ENCODE peak calls at places on chromosomes 13 and 19, in seven cellular contexts. M is bronchial epithelial cell; A is breast epithelium; P is heart left ventricle; R is endothelial cell of umbilical vein; X is left ventricle myocardium inferior; F is CD8-positive, alpha-beta memory T cell. D is an unnamed sample. For H3K36me3, the result is how much of the 10 kb centered on the place peaks cover.

GRCh38 chr13:111411186-111411858 is 90.9 kb downstream of the TEX29 start:
- DNase-seq in P (no peak), R (no peak), M (no peak), X (no peak), F (no peak), A (no peak), D (peak)

GRCh38 chr19:37718357-37718756 is 1.2 kb downstream of the ZNF607 start:
- DNase-seq in P (no peak), F (no peak), A (no peak), X (no peak), M (peak), R (no peak), D (no peak)

GRCh38 chr19:34513767-34514166 is 32.2 kb downstream of the WTIP start:
- DNase-seq in A (no peak), X (no peak), M (no peak), R (no peak), F (no peak), P (no peak), D (no peak)

GRCh38 chr19:45506246-45506990 is 861 bp upstream of the VASP start:
- DNase-seq in X (peak), F (peak), P (peak), M (peak), A (peak), R (peak), D (peak)

GRCh38 chr13:55087085-55087484 is 2053.6 kb upstream of the PRR20A start:
- DNase-seq in R (no peak), X (no peak), M (no peak), P (no peak), A (no peak), F (no peak), D (no peak)

GRCh38 chr19:18473003-18473705 is 35.2 kb upstream of the ISYNA1 start:
- DNase-seq in P (no peak), A (no peak), X (no peak), M (no peak), F (no peak), R (no peak), D (no peak)

GRCh38 chr13:41700790-41701310 is 243.5 kb downstream of the RGCC start:
- DNase-seq in F (no peak), X (no peak), R (peak), A (no peak), M (peak), P (no peak), D (no peak)

GRCh38 chr13:37403776-37404497 is 194.6 kb downstream of the POSTN start:
- DNase-seq in P (no peak), R (no peak), X (no peak), M (no peak), F (no peak), A (no peak), D (no peak)

GRCh38 chr13:101841687-101842086 is 389.2 kb downstream of the ITGBL1 start:
- DNase-seq in A (no peak), R (no peak), X (no peak), F (no peak), P (no peak), M (no peak), D (no peak)

GRCh38 chr13:41117859-41118258 is 14.7 kb downstream of the KBTBD6 start:
- DNase-seq in X (no peak), M (peak), F (no peak), A (no peak), R (no peak), P (no peak), D (no peak)

GRCh38 chr13:36298535-36299068 is 988 bp upstream of the CCDC169 start:
- DNase-seq in X (no peak), R (peak), F (no peak), A (no peak), P (no peak), M (no peak), D (no peak)

GRCh38 chr13:48920730-48921129 is 55.0 kb upstream of the FNDC3A start:
- DNase-seq in X (no peak), F (no peak), A (no peak), M (no peak), P (no peak), R (no peak), D (no peak)

GRCh38 chr13:95643814-95644598 is 500 bp downstream of the DZIP1 start:
- DNase-seq in A (no peak), P (peak), M (no peak), F (no peak), X (peak), R (peak), D (peak)

GRCh38 chr19:49951806-49952474 is 9.0 kb downstream of the SIGLEC11 start:
- DNase-seq in F (no peak), A (no peak), R (no peak), X (no peak), M (no peak), P (no peak), D (peak)

GRCh38 chr19:54415208-54415900 is at the start of gene TTYH1:
- DNase-seq in R (no peak), P (no peak), M (no peak), A (no peak), X (no peak), F (peak), D (peak)

GRCh38 chr13:21435231-21435630 is 23.9 kb downstream of the ZDHHC20 start:
- DNase-seq in X (no peak), R (peak), P (no peak), A (no peak), M (no peak), F (no peak), D (no peak)

GRCh38 chr19:16588089-16588823 is 16.0 kb upstream of the SLC35E1 start:
- DNase-seq in A (no peak), M (no peak), X (no peak), P (no peak), R (peak), F (peak), D (no peak)

GRCh38 chr13:101985321-101985720 is 416.5 kb downstream of the FGF14 start:
- DNase-seq in F (no peak), X (no peak), A (no peak), R (no peak), P (no peak), M (peak), D (no peak)

GRCh38 chr19:47284324-47284899 is 9.7 kb downstream of the INAFM1 start:
- DNase-seq in R (peak), M (peak), X (no peak), F (peak), A (no peak), P (no peak), D (no peak)

GRCh38 chr13:40375522-40376171 is 290.8 kb downstream of the FOXO1 start:
- DNase-seq in A (no peak), M (no peak), F (no peak), X (no peak), P (no peak), R (no peak), D (no peak)

GRCh38 chr19:33514885-33515485 is 6.6 kb downstream of the PEPD start:
- DNase-seq in X (peak), M (no peak), A (no peak), F (no peak), R (no peak), P (peak), D (no peak)

GRCh38 chr19:48506138-48506733 is 5.4 kb downstream of the LMTK3 start:
- DNase-seq in M (peak), P (no peak), X (no peak), A (no peak), R (no peak), F (peak), D (no peak)

GRCh38 chr13:76884167-76884566 is 2.0 kb downstream of the KCTD12 start:
- DNase-seq in F (no peak), P (no peak), A (peak), M (peak), X (peak), R (peak), D (peak)

GRCh38 chr19:42396248-42396541 is 6.1 kb upstream of the CNFN start:
- DNase-seq in R (no peak), X (no peak), A (no peak), F (no peak), P (no peak), M (no peak), D (no peak)

GRCh38 chr13:34675626-34676025 is 266.4 kb upstream of the NBEA start:
- DNase-seq in R (no peak), F (no peak), X (no peak), M (no peak), A (no peak), P (no peak), D (no peak)

GRCh38 chr19:12703056-12703455 is 6.6 kb upstream of the FBXW9 start:
- DNase-seq in X (no peak), R (peak), F (no peak), A (no peak), P (no peak), M (no peak), D (no peak)

GRCh38 chr13:80161219-80161618 is 179.7 kb downstream of the SPRY2 start:
- DNase-seq in X (no peak), R (no peak), P (no peak), A (no peak), F (no peak), M (no peak), D (no peak)

GRCh38 chr13:30037766-30038165 is 187.3 kb upstream of the UBL3 start:
- DNase-seq in M (no peak), X (no peak), P (no peak), R (no peak), F (no peak), A (no peak), D (no peak)

GRCh38 chr19:18589380-18590272 is 1.0 kb downstream of the REX1BD start:
- DNase-seq in P (peak), F (no peak), A (peak), X (peak), R (peak), M (peak), D (peak)

GRCh38 chr13:110444226-110444653 is 117.3 kb downstream of the RAB20 start:
- DNase-seq in A (no peak), X (peak), F (no peak), M (peak), P (no peak), R (no peak), D (no peak)

GRCh38 chr13:38386421-38386820 is 36.8 kb downstream of the UFM1 start:
- DNase-seq in R (no peak), M (peak), P (no peak), F (no peak), X (no peak), A (no peak), D (no peak)

GRCh38 chr19:30253581-30253996 is 118.6 kb upstream of the ZNF536 start:
- DNase-seq in F (no peak), X (no peak), M (no peak), P (no peak), R (no peak), A (no peak), D (no peak)

GRCh38 chr13:41668130-41668757 is 210.9 kb downstream of the RGCC start:
- DNase-seq in P (no peak), R (peak), M (peak), A (peak), F (peak), X (no peak), D (no peak)

GRCh38 chr19:43562698-43563241 is 12.6 kb downstream of the XRCC1 start:
- DNase-seq in P (peak), F (peak), X (peak), A (peak), M (peak), R (peak), D (peak)

GRCh38 chr19:39539165-39539518 is 819 bp downstream of the EID2 start:
- DNase-seq in X (no peak), F (no peak), M (peak), A (no peak), R (peak), P (no peak), D (no peak)

GRCh38 chr19:39765091-39766076 is 13.3 kb upstream of the LEUTX start:
- DNase-seq in M (peak), P (no peak), F (peak), R (peak), A (no peak), X (no peak), D (no peak)

DNA sequence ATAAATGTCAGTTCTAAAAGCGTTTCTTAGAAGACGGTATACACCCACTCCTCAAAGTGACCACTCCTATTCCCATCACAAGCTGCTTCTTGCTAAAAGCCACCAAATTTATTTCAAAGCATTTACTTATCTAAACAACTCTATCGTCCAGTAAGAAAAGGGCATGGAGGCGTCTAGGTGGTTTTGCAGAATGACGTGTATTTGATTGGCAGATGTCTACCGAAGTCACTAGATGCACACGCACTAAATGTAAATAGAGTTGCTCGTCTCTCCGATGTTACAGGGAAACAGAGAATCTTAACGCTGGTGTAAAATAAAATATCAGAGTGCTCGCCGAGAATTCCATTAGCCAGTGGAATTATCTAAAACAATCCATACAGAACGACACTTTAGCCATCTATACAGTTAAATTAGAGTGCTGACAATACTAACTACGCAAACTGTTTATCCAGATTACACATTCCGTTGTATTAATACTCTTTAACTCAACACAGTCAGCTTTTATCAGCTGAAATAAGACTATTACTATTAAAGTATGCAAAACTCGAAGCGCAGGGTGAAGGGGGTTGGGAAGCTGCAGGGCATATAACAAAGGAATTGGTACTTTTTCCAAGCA is 1.9 kb downstream of the KLF12 start:
- DNase-seq in A (no peak), X (no peak), M (peak), F (peak), R (peak), P (no peak), D (no peak)
- H3K4me3 ChIP-seq in A (peak), X (peak), M (peak), F (peak), R (peak), P (peak), D (peak)

GRCh38 chr19:1616875-1617274 is 11.6 kb upstream of the UQCR11 start:
- DNase-seq in F (no peak), X (no peak), P (no peak), A (no peak), M (no peak), R (no peak), D (no peak)

GRCh38 chr19:1616396-1616795 is 11.1 kb upstream of the UQCR11 start:
- DNase-seq in F (no peak), P (no peak), M (no peak), X (no peak), A (no peak), R (no peak), D (no peak)

GRCh38 chr19:1612114-1613086 is 7.1 kb upstream of the UQCR11 start:
- DNase-seq in R (no peak), A (no peak), M (no peak), F (no peak), X (no peak), P (no peak), D (no peak)

GRCh38 chr19:1613808-1614570 is 8.7 kb upstream of the UQCR11 start:
- DNase-seq in X (no peak), F (no peak), A (no peak), P (no peak), R (no peak), M (no peak), D (no peak)

GRCh38 chr19:1615156-1615765 is 10.0 kb upstream of the UQCR11 start:
- DNase-seq in F (no peak), R (no peak), P (peak), X (no peak), M (no peak), A (no peak), D (peak)
- H3K36me3 ChIP-seq in F (under half), R (half or more), P (under half), X (half or more), M (under half), A (under half), D (under half)

GRCh38 chr19:14115761-14116160 is 1.8 kb downstream of the PRKACA start:
- DNase-seq in M (no peak), R (no peak), P (peak), X (no peak), F (no peak), A (no peak), D (no peak)
- H3K4me3 ChIP-seq in M (no peak), R (no peak), P (peak), X (peak), F (peak), A (no peak), D (no peak)

GRCh38 chr19:36526581-36526980 is 1.5 kb downstream of the ZNF260 start:
- DNase-seq in M (peak), F (no peak), P (no peak), R (no peak), X (no peak), A (no peak), D (no peak)
- H3K36me3 ChIP-seq in M (under half), F (under half), P (under half), R (under half), X (under half), A (under half), D (under half)

DNA sequence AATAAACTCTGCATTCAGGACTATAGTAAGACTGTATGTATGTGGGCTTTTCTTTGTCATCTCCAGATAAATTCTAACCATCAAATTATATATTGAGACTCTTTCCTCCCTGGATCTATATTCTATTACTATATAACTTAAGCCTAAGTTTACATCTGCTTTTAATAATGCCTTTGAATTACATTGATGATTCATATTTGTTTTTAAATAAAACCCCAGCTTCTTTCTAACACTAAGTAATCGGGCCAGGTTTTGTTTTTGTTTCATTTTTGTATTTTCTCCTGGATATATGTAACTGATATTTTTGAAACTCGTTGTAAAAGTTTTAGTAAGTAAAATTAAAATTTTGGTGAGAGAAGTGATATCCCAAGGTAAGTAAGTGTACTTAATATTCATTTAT is 1599.1 kb downstream of the PCDH9 start:
- DNase-seq in F (no peak), M (no peak), P (no peak), R (no peak), X (no peak), A (no peak), D (no peak)
- H3K4me3 ChIP-seq in F (no peak), M (no peak), P (no peak), R (no peak), X (no peak), A (no peak), D (no peak)

D was measured in kidney.